ENCODE peak calls at places on chromosome 22, in five cellular contexts. U, C, S, F and X are unnamed samples.

GRCh38 chr22:32020117-32020516 is 22.9 kb upstream of the SLC5A1 start:
- DNase-seq in F (peak), S (peak), U (peak), C (no peak), X (peak)

GRCh38 chr22:45864959-45865496 is 111.9 kb downstream of the WNT7B start:
- DNase-seq in U (no peak), F (no peak), C (no peak), S (no peak), X (no peak)

GRCh38 chr22:36079041-36079440 is 50.4 kb upstream of the RBFOX2 start:
- DNase-seq in S (no peak), C (no peak), F (no peak), U (no peak), X (no peak)

GRCh38 chr22:31611065-31611760 is 50.8 kb downstream of the PISD start:
- DNase-seq in U (no peak), C (no peak), F (no peak), S (no peak), X (no peak)

GRCh38 chr22:48605856-48606255 is 1221.8 kb downstream of the BRD1 start:
- DNase-seq in U (no peak), C (no peak), F (no peak), S (no peak), X (no peak)

GRCh38 chr22:36770116-36770945 is 5.6 kb downstream of the IFT27 start:
- DNase-seq in C (peak), U (no peak), F (no peak), S (no peak), X (no peak)

GRCh38 chr22:29093030-29093429 is 20.2 kb downstream of the KREMEN1 start:
- DNase-seq in C (no peak), U (no peak), S (no peak), F (no peak), X (no peak)

GRCh38 chr22:47011131-47011854 is 248.8 kb downstream of the TBC1D22A start:
- DNase-seq in F (no peak), S (no peak), U (no peak), C (no peak), X (no peak)

GRCh38 chr22:48376428-48376827 is 1451.2 kb downstream of the BRD1 start:
- DNase-seq in S (no peak), F (no peak), C (no peak), U (no peak), X (no peak)

GRCh38 chr22:19522190-19522880 is 1.9 kb downstream of the CLDN5 start:
- DNase-seq in U (no peak), C (peak), F (no peak), S (no peak), X (no peak)

GRCh38 chr22:37485006-37485713 is 1.0 kb downstream of the MFNG start:
- DNase-seq in F (no peak), S (no peak), U (no peak), C (no peak), X (no peak)

GRCh38 chr22:19739911-19740449 is 16.6 kb downstream of the GP1BB start:
- DNase-seq in S (no peak), F (no peak), U (no peak), C (no peak), X (no peak)

GRCh38 chr22:31295831-31296230 is 3.5 kb upstream of the PIK3IP1 start:
- DNase-seq in C (no peak), S (no peak), F (no peak), U (no peak), X (no peak)

GRCh38 chr22:19703869-19704268 is 10.4 kb upstream of the SEPTIN5 start:
- DNase-seq in U (no peak), F (no peak), S (no peak), C (peak), X (no peak)

GRCh38 chr22:44623771-44624510 is 78.1 kb upstream of the PRR5 start:
- DNase-seq in C (peak), F (no peak), U (peak), S (peak), X (peak)
- TF ChIP-seq CTCF in C (peak), F (peak), U (peak), S (peak), X (peak)

GRCh38 chr22:26377170-26377825 is 51.8 kb upstream of the ASPHD2 start:
- DNase-seq in F (no peak), S (no peak), C (peak), U (no peak), X (no peak)
- TF ChIP-seq CTCF in F (no peak), S (no peak), C (peak), U (no peak), X (no peak)

DNA sequence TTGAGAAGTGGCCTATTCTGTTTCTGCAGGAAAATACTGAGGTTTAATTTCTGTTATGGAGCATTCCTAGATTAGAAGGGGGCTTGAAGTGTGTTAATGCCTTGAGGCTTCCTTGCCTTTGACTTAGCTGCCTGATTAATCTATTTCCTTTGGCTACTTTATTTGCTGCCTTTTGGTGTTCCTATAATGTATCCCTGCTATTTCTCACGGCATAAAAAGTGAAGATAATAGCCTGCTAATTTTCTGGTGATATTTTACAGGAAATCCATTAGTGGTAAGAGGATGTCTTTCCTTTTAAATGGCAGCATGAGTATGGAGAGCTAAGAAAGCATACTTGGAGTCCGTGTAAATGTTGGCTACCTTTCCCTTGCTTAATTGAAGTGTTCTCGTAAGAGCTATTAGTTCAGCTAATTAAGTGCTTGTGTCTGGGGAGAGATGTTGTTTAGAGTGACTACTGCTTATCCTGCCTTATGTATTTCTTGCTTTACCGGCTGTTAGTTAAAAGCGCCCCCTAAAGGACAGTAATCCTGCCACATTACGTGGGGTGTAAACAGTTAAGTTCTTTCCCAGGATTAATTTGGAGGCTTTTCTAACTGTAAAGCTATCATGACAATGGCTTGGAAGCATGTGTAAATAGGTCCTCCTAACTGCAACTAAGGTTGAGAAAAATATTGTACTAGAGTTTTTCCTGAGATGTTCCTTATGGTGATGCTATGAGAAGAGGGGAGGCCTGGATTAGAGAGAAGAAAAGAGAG is 45.6 kb downstream of the ZNF280B start:
- DNase-seq in C (no peak), U (no peak), S (peak), F (no peak), X (peak)
- TF ChIP-seq CTCF in C (peak), U (no peak), S (peak), F (peak), X (peak)

GRCh38 chr22:39348909-39349505 is 784 bp upstream of the SYNGR1 start:
- DNase-seq in S (no peak), C (no peak), U (no peak), F (no peak), X (no peak)

GRCh38 chr22:39349506-39349966 is 255 bp upstream of the SYNGR1 start:
- DNase-seq in F (no peak), S (no peak), U (no peak), C (no peak), X (no peak)

GRCh38 chr22:39351689-39352214 is 2.0 kb downstream of the SYNGR1 start:
- DNase-seq in F (no peak), C (peak), U (no peak), S (peak), X (no peak)

GRCh38 chr22:39350803-39351688 is 1.3 kb downstream of the SYNGR1 start:
- DNase-seq in S (no peak), U (no peak), C (peak), F (no peak), X (no peak)

GRCh38 chr22:39349967-39350802 is at the start of gene SYNGR1:
- DNase-seq in U (no peak), F (no peak), C (no peak), S (no peak), X (no peak)
- TF ChIP-seq CTCF in U (no peak), F (peak), C (no peak), S (no peak), X (no peak)

DNA sequence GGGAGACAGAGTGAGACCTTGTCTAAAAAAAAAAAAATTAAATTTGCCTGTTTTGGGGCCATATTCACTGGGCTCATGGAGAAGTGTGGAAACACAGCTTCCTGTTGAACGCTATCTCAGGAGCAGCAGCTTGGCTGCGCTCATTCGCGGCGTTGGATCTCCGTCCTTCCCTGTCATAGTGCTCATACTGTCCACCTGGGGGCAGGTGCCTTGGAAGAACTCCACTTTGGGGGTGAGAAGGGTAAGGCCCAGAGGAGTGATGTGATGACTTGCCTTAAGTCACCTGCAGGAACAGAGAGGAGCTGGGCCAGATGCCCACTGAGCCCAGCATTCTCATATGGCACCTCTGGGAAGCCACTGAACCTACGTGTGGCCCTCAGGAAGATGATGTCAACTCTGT is 82.8 kb downstream of the CABIN1 start:
- DNase-seq in S (no peak), F (no peak), U (no peak), C (no peak), X (no peak)
- TF ChIP-seq CTCF in S (no peak), F (no peak), U (no peak), C (peak), X (no peak)

DNA sequence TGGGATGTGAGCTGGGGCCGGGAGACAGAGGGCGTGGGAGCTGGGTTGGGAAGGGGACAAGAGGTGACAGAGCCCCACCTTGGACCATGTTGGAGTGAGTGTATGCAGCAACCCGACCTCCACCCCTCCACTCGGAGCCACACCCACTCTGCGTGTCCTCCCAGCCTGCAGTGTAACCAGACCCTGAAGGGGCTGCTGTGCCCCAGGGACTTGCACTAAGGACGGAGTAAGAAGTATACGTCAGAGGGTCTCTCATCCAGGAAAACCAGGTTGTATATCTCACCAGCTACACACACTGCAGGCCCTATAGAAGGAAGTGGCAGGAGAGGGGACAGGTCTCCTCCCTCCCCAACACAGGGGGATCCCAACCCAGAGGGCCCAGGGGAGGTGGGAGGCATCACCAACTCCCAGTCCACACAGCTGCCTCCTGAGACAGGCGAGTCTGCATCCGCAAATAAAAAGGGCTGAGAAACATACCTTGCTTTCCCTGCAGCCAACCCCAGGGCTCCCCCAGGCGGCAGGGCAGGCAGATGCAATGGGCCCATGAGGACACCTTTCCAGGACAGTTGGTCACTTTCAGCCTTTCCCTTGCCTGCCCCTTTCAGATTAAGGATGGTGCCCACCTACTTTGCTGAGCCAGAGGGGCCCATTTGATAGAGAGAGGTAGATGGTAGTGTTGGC is 180.2 kb downstream of the BRD1 start:
- DNase-seq in U (no peak), C (no peak), S (no peak), F (no peak), X (no peak)
- TF ChIP-seq CTCF in U (no peak), C (no peak), S (no peak), F (no peak), X (no peak)

GRCh38 chr22:50456466-50457234 is 18.2 kb downstream of the SBF1 start:
- DNase-seq in F (no peak), U (no peak), C (peak), S (no peak), X (no peak)
- TF ChIP-seq CTCF in F (peak), U (peak), C (peak), S (peak), X (peak)

DNA sequence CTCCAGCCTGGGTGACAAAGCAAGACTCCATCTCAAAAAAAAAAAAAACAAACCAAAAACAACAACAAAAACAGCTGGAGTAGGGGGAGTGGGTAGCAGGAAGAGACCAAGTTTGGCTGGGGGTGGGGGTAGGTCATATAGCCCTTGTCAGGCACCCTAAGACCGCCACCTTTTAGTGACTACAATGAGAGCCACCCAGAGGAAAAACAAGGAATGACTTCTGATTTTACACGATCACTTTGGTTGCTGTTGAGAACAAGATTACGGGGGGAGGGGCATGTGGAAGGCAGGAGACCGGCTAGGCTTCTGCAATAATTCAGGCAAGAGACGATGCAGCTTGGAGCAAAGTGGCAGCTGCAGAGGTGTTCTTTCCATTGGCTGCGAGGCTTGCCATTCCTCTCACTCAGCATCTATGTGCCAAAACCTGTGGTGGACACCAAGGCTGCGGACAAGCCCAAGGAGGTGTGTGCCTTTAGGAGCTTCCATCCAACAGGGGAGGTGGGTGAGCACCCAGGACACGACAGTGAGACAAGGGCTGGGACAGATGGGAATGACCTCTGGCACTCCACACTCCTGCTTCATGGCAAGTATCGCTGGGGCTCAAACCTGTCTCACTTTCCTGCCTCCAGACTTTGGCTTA is 1.7 kb downstream of the RPS19BP1 start:
- DNase-seq in S (peak), F (no peak), U (peak), C (no peak), X (peak)
- TF ChIP-seq CTCF in S (peak), F (peak), U (peak), C (no peak), X (peak)

GRCh38 chr22:38843716-38844660 is at the start of gene NPTXR:
- DNase-seq in S (peak), U (peak), F (no peak), C (peak), X (no peak)
- TF ChIP-seq CTCF in S (no peak), U (peak), F (no peak), C (no peak), X (no peak)

DNA sequence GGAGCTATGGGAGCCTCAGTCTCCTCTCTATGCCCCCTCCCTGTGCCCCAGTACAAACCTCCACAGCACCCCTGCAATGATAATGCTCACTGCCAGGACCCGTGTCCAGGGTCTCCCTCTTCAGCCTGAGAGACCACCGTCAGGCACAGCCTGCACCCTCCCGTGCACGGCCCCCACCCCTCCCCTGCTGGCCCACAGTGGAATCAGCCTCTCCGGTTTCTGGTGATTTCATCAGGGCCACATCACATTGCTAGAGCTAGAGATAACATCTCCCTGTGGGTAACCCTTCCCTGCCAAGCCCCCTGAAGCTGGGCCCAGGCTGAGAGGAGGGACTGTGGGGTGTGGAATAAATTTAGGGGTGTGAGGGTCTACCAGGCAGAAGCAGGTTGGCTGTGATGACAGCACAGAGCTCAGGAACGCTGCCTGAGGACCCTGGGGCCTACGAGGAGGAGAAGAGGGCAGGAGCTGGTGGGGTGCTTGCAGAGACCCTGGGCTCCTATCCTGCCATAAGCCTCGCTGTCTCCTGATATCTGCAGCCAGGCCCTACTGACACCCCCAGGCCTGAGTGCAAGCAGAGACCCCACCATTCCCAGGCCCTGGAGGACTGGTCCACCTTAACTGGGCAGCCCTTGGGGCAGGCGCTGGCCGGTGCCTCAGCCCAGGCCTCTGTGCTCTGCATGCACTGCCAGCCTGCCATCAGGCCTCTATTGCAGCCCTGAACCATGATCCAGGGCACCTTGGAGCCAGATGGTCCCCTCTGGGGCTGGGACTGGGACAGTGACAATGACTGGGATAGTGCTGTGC is at the start of gene KLHDC7B:
- DNase-seq in C (no peak), F (no peak), S (no peak), U (no peak), X (no peak)
- TF ChIP-seq CTCF in C (no peak), F (peak), S (peak), U (no peak), X (no peak)